ENCODE peak calls at places on chromosomes 1 and 21, in nine cellular contexts. K, N, Q, Y, M, P, R, D and E are unnamed samples. For H3K4me1, the result is how much of the 10 kb centered on the place peaks cover.

GRCh38 chr1:212699839-212700596 is at the start of gene BATF3:
- DNase-seq in R (peak), K (peak), N (no peak), P (no peak), D (peak), Y (no peak), M (peak), Q (peak), E (peak)

GRCh38 chr1:56578963-56579875 is at the start of gene PLPP3:
- DNase-seq in D (peak), Y (peak), K (peak), M (no peak), N (peak), P (peak), R (peak), Q (peak), E (peak)

GRCh38 chr21:14260459-14260764 is 44.5 kb downstream of the RBM11 start:
- DNase-seq in M (no peak), D (no peak), Q (no peak), N (no peak), P (no peak), Y (no peak), K (no peak), R (no peak), E (no peak)

GRCh38 chr1:172704446-172705176 is 45.7 kb downstream of the FASLG start:
- DNase-seq in P (no peak), K (no peak), M (no peak), Q (no peak), R (no peak), N (no peak), Y (no peak), D (no peak), E (no peak)

GRCh38 chr1:22508329-22508728 is 55.0 kb upstream of the EPHA8 start:
- DNase-seq in P (no peak), N (no peak), Y (no peak), Q (no peak), M (no peak), R (no peak), D (no peak), K (no peak), E (no peak)

GRCh38 chr1:37108596-37109188 is 74.4 kb upstream of the GRIK3 start:
- DNase-seq in Q (no peak), D (no peak), P (no peak), Y (no peak), M (no peak), K (no peak), N (no peak), R (no peak), E (no peak)

GRCh38 chr1:61951731-61952585 is 209.7 kb downstream of the PATJ start:
- DNase-seq in Y (no peak), N (peak), Q (peak), K (no peak), M (no peak), P (no peak), D (no peak), R (no peak), E (no peak)

GRCh38 chr1:96674909-96675308 is 46.7 kb upstream of the PTBP2 start:
- DNase-seq in P (no peak), D (no peak), R (no peak), Q (no peak), K (no peak), Y (no peak), N (no peak), M (no peak), E (no peak)

GRCh38 chr1:167763525-167764220 is 41.9 kb downstream of the MPZL1 start:
- DNase-seq in Y (no peak), R (no peak), M (no peak), D (no peak), P (no peak), Q (no peak), K (no peak), N (peak), E (no peak)

GRCh38 chr1:219585837-219586465 is 27.0 kb downstream of the ZC3H11B start:
- DNase-seq in M (no peak), D (no peak), Q (no peak), N (no peak), P (no peak), K (no peak), Y (no peak), R (no peak), E (no peak)

GRCh38 chr1:144551543-144552424 is 40.9 kb upstream of the PPIAL4F start:
- DNase-seq in D (peak), Y (peak), N (peak), R (peak), Q (peak), K (peak), M (peak), P (peak), E (peak)

GRCh38 chr1:53266038-53266437 is 27.7 kb upstream of the MAGOH start:
- DNase-seq in K (no peak), P (no peak), R (no peak), N (peak), Y (peak), M (no peak), D (no peak), Q (no peak), E (no peak)

GRCh38 chr1:199264283-199264682 is 625.4 kb downstream of the PTPRC start:
- DNase-seq in K (no peak), M (no peak), D (no peak), Q (no peak), N (no peak), P (no peak), R (no peak), Y (no peak), E (no peak)

GRCh38 chr1:16984717-16985116 is 4.3 kb upstream of the MFAP2 start:
- DNase-seq in D (peak), N (peak), Y (no peak), M (no peak), P (peak), R (peak), K (peak), Q (peak), E (no peak)

GRCh38 chr1:53278294-53278693 is 40.0 kb upstream of the MAGOH start:
- DNase-seq in K (peak), D (peak), Y (peak), Q (peak), N (peak), P (no peak), R (peak), M (peak), E (peak)

GRCh38 chr1:168848041-168848440 is 119.0 kb upstream of the DPT start:
- DNase-seq in Y (no peak), M (no peak), P (no peak), K (no peak), D (no peak), R (no peak), N (no peak), Q (no peak), E (no peak)

GRCh38 chr1:147608601-147609000 is 61.7 kb downstream of the ACP6 start:
- DNase-seq in R (no peak), M (no peak), Y (no peak), N (no peak), D (no peak), K (no peak), P (no peak), Q (no peak), E (peak)

GRCh38 chr1:1752671-1753606 is 25.3 kb downstream of the NADK start:
- DNase-seq in D (no peak), N (no peak), K (no peak), Y (no peak), Q (no peak), M (no peak), R (no peak), P (no peak), E (no peak)

GRCh38 chr1:5911871-5912271 is 80.4 kb downstream of the NPHP4 start:
- DNase-seq in N (no peak), D (no peak), K (no peak), M (no peak), Y (no peak), P (no peak), R (peak), Q (no peak), E (no peak)

GRCh38 chr1:55329091-55329490 is 113.9 kb upstream of the USP24 start:
- DNase-seq in M (no peak), R (no peak), P (no peak), N (peak), D (peak), Q (peak), K (peak), Y (no peak), E (no peak)

GRCh38 chr21:35223480-35224156 is 174.5 kb upstream of the RUNX1 start:
- DNase-seq in P (no peak), R (no peak), N (no peak), M (no peak), Q (no peak), K (no peak), D (no peak), Y (no peak), E (no peak)

GRCh38 chr1:15210651-15211390 is 36.2 kb upstream of the FHAD1 start:
- DNase-seq in D (no peak), K (no peak), P (no peak), Q (no peak), R (peak), M (no peak), Y (no peak), N (no peak), E (peak)

DNA sequence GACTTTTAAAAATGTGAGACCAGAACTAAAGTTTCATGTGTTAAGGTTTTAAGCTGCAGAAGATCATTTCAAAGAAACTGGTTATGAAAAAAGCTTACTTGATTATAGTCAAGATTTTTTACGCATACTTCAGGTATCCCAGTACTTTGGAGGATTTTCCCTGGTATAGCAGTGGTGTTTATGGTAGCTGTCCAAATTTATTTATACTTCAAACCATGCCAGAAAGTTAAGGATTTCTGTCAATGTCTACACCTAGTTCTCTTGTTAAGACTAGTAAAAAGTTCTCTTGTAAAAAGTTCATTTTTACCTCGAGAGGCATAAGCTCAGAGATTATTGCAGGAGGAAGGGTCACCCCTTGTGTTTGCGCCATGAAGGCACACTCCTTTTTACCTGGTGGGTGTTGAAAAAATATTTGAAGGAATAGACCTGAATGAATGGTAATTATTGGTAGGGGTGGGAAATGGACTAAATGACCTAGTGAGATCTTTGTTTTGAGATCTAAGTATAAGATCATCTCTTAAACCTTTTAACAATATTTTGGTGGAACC is 2.8 kb downstream of the DYRK1A start:
- DNase-seq in D (no peak), R (no peak), M (no peak), Q (no peak), N (no peak), P (no peak), Y (no peak), K (no peak), E (no peak)
- H3K4me1 ChIP-seq in D (half or more), R (under half), M (half or more), Q (under half), N (under half), P (under half), Y (under half), K (under half), E (half or more)

GRCh38 chr1:221888218-221888617 is 146.3 kb upstream of the DUSP10 start:
- DNase-seq in M (no peak), D (no peak), N (no peak), R (no peak), P (no peak), Q (no peak), Y (no peak), K (no peak), E (no peak)
- H3K4me1 ChIP-seq in M (under half), D (under half), N (under half), R (under half), P (under half), Q (under half), Y (under half), K (under half), E (under half)

GRCh38 chr1:154807048-154807591 is 63.0 kb downstream of the KCNN3 start:
- DNase-seq in D (no peak), P (no peak), M (no peak), Y (no peak), Q (no peak), R (no peak), K (no peak), N (no peak), E (no peak)
- H3K4me1 ChIP-seq in D (half or more), P (under half), M (under half), Y (under half), Q (under half), R (under half), K (under half), N (under half), E (under half)

DNA sequence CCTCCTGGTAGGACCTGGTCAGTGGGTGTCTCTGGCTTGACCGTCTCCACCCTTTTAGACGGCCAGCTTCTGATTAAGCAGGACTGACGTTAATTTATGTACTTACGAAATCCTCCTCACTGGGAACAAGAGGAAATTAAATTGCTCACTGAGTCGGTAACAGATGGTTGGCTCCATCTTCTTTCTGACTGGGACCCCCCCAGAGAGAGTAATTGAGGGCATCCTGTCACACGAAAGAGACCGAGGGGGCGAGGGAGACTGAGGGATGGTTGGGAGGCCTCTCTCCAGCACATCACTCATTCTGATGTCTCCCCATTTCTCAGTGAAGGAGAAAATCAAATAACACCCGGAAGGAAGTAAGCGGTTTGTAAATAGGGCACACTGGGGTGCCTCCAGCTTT is 104.8 kb downstream of the OMA1 start:
- DNase-seq in N (no peak), Q (no peak), Y (no peak), D (no peak), R (no peak), M (no peak), K (no peak), P (no peak), E (no peak)
- H3K4me1 ChIP-seq in N (under half), Q (under half), Y (under half), D (under half), R (under half), M (under half), K (under half), P (under half), E (under half)

DNA sequence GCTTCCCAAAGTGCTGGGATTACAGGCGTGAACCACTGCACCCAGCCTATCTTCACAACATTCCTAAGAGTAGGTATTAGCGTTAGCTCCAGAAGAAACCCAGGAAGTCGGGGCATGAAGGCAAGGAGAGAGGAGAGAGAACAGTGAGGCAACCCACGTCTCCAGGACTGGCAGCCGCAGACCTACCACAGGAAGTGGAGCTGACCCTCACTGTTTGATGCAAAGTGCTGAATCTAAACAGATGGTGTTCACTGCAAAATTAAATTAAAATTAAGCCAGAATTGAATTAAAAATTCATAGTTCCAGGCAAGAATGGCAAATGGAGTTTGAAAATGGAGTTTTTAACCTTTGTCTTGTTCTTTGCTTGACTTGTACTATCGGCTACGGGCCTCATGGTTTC is 6.7 kb downstream of the ECE1 start:
- DNase-seq in M (no peak), Y (no peak), Q (no peak), N (no peak), D (no peak), P (no peak), K (no peak), R (no peak), E (no peak)
- H3K4me1 ChIP-seq in M (under half), Y (under half), Q (under half), N (under half), D (half or more), P (under half), K (under half), R (under half), E (under half)

DNA sequence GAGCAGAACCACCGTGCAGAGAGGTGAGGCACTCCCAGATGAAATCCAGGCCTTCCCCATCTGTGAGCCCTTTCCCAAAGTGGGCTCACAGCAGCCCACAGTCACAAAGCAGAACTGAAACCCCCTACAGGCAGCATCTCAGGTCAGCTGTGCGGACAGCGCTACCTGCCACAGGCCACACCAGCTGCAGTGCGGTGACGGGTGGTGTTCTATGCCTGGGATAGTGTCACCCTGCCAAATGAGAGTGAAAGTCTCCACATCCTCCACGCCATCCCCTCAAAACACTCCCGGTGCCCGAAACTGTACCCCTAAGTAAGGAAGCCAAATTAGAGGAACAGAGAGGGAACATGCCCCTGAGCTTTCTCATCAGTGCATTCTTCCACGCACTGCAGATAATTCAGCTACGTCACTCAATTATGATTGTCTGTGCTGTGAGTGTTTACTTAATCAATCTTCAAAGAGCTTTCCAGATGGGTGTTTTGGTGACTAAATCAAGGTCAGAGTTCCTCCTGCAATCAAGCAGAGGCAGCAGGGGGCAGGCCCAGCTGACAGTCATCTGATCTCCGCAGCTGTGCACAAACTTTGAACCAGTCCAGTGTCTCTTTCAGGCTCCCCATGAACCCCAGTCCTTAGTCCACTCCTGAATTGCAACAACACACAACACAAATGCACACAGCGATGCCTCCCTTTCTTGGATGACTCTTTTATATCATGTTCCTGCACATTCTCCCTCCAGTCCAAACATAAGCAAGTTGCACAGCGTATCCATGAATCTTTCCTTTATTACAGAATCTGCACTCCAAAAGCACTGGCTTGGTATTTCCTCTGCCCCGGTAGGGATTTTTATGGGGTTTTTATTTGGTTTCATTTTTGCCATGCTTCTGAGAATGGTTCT is 150.0 kb downstream of the TOMM20 start:
- DNase-seq in N (peak), P (no peak), Q (no peak), M (no peak), D (peak), R (peak), Y (peak), K (no peak), E (peak)
- H3K4me1 ChIP-seq in N (under half), P (half or more), Q (under half), M (under half), D (half or more), R (under half), Y (under half), K (under half), E (half or more)

GRCh38 chr1:25804244-25804963 is 4.4 kb downstream of the SELENON start:
- DNase-seq in M (no peak), N (peak), K (no peak), P (no peak), D (peak), Y (no peak), Q (no peak), R (no peak), E (no peak)

GRCh38 chr1:25804964-25805862 is 5.2 kb downstream of the SELENON start:
- DNase-seq in D (no peak), K (no peak), Y (no peak), P (no peak), R (no peak), M (no peak), N (no peak), Q (no peak), E (no peak)

GRCh38 chr1:25807480-25808390 is 7.7 kb downstream of the SELENON start:
- DNase-seq in R (peak), Y (peak), M (no peak), K (no peak), D (no peak), N (no peak), Q (no peak), P (no peak), E (no peak)

GRCh38 chr1:25805863-25806225 is 5.9 kb downstream of the SELENON start:
- DNase-seq in Y (no peak), K (no peak), Q (peak), M (no peak), D (peak), P (no peak), R (peak), N (peak), E (no peak)

GRCh38 chr1:25806418-25806817 is 6.4 kb downstream of the SELENON start:
- DNase-seq in K (peak), M (no peak), D (peak), P (no peak), Y (no peak), N (peak), R (peak), Q (no peak), E (no peak)
- H3K4me1 ChIP-seq in K (under half), M (under half), D (half or more), P (under half), Y (under half), N (under half), R (under half), Q (under half), E (half or more)